ENCODE peak calls at places on chromosomes 2 and 18, in eight cellular contexts. S is pancreas; V is lung; F is spleen; N is tibial nerve; O is CD8-positive, alpha-beta T cell; G is sigmoid colon; K is transverse colon. M is an unnamed sample.

GRCh38 chr18:69992776-69993175 is 45.1 kb upstream of the CD226 start:
- DNase-seq in V (no peak), F (no peak), O (no peak), G (no peak), K (no peak), S (no peak), N (no peak), M (no peak)

GRCh38 chr2:200005675-200006074 is 50.3 kb downstream of the MAIP1 start:
- DNase-seq in N (no peak), S (no peak), G (no peak), K (no peak), V (no peak), F (no peak), O (no peak), M (no peak)

GRCh38 chr2:58562281-58562680 is 321.2 kb upstream of the FANCL start:
- DNase-seq in O (no peak), F (no peak), N (no peak), G (no peak), S (no peak), V (no peak), K (no peak), M (no peak)

GRCh38 chr18:36006997-36007396 is 34.5 kb downstream of the RMP24 start:
- DNase-seq in G (no peak), S (no peak), N (no peak), V (no peak), F (no peak), K (no peak), O (no peak), M (no peak)

GRCh38 chr2:8364668-8365067 is 317.2 kb upstream of the ID2 start:
- DNase-seq in N (no peak), V (no peak), G (no peak), O (no peak), K (peak; percentile 39), F (no peak), S (peak; percentile 61), M (no peak)

GRCh38 chr2:239600650-239601049 is 199.8 kb upstream of the HDAC4 start:
- DNase-seq in V (no peak), F (peak; percentile 32), G (peak; percentile 28), K (no peak), O (no peak), N (no peak), S (no peak), M (no peak)

GRCh38 chr2:134518101-134518500 is 200.7 kb downstream of the TMEM163 start:
- DNase-seq in V (no peak), O (no peak), F (no peak), K (no peak), N (no peak), G (no peak), S (no peak), M (no peak)

GRCh38 chr18:69691008-69691760 is 256.5 kb downstream of the CD226 start:
- DNase-seq in N (no peak), O (no peak), S (no peak), G (no peak), K (no peak), F (no peak), V (no peak), M (no peak)

GRCh38 chr2:71667256-71668182 is 214.2 kb downstream of the DYSF start:
- DNase-seq in F (peak; percentile 54), S (no peak), O (no peak), G (peak; percentile 60), V (peak; percentile 25), N (no peak), K (no peak), M (no peak)

GRCh38 chr2:190359896-190360376 is 16.5 kb downstream of the INPP1 start:
- DNase-seq in K (peak; percentile 55), N (peak; percentile 35), V (no peak), G (peak; percentile 81), S (peak; percentile 62), F (no peak), O (peak; percentile 3), M (peak; percentile 85)

GRCh38 chr2:174023591-174024523 is 58.7 kb upstream of the SP3 start:
- DNase-seq in F (peak; percentile 86), K (peak; percentile 48), O (no peak), S (peak; percentile 40), N (peak; percentile 57), V (peak; percentile 54), G (peak; percentile 85), M (peak; percentile 95)

GRCh38 chr2:18047114-18047695 is 168.7 kb downstream of the KCNS3 start:
- DNase-seq in O (no peak), N (no peak), V (no peak), K (no peak), S (no peak), G (no peak), F (no peak), M (no peak)

GRCh38 chr2:218899147-218899546 is 18.5 kb downstream of the WNT10A start:
- DNase-seq in F (no peak), S (no peak), K (no peak), G (no peak), V (no peak), O (no peak), N (no peak), M (no peak)

GRCh38 chr2:149612122-149612521 is 24.5 kb upstream of the MMADHC start:
- DNase-seq in N (no peak), S (no peak), G (no peak), V (no peak), F (no peak), K (no peak), O (no peak), M (peak; percentile 69)

GRCh38 chr2:236607471-236608307 is 38.1 kb downstream of the ACKR3 start:
- DNase-seq in S (peak; percentile 79), F (peak; percentile 44), N (no peak), K (no peak), G (no peak), V (no peak), O (no peak), M (peak; percentile 33)

GRCh38 chr2:30410217-30410616 is 36.8 kb upstream of the LCLAT1 start:
- DNase-seq in F (no peak), S (no peak), V (no peak), G (no peak), O (no peak), N (no peak), K (no peak), M (peak; percentile 83)

GRCh38 chr2:73297151-73297559 is 3.8 kb upstream of the EGR4 start:
- DNase-seq in G (no peak), F (no peak), O (no peak), V (no peak), K (no peak), N (no peak), S (no peak), M (no peak)

GRCh38 chr2:172597191-172597842 is 41.4 kb downstream of the PDK1 start:
- DNase-seq in K (no peak), G (no peak), O (no peak), V (no peak), N (no peak), S (no peak), F (no peak), M (no peak)

GRCh38 chr2:61090386-61090921 is 24.8 kb downstream of the SANBR start:
- DNase-seq in G (no peak), N (no peak), V (no peak), O (no peak), F (no peak), K (no peak), S (no peak), M (peak; percentile 28)

GRCh38 chr2:216881411-216881810 is 21.5 kb upstream of the TNP1 start:
- DNase-seq in V (no peak), G (no peak), K (no peak), N (no peak), O (no peak), F (no peak), S (no peak), M (no peak)

GRCh38 chr2:216880509-216881184 is 20.8 kb upstream of the TNP1 start:
- DNase-seq in O (no peak), K (peak; percentile 10), S (no peak), G (no peak), N (no peak), V (no peak), F (no peak), M (peak; percentile 15)

GRCh38 chr2:216878072-216878471 is 18.2 kb upstream of the TNP1 start:
- DNase-seq in G (no peak), F (no peak), N (no peak), O (no peak), S (no peak), V (no peak), K (no peak), M (no peak)

GRCh38 chr2:216877085-216877484 is 17.2 kb upstream of the TNP1 start:
- DNase-seq in F (no peak), G (no peak), N (no peak), V (no peak), S (no peak), K (no peak), O (no peak), M (peak; percentile 2)

DNA sequence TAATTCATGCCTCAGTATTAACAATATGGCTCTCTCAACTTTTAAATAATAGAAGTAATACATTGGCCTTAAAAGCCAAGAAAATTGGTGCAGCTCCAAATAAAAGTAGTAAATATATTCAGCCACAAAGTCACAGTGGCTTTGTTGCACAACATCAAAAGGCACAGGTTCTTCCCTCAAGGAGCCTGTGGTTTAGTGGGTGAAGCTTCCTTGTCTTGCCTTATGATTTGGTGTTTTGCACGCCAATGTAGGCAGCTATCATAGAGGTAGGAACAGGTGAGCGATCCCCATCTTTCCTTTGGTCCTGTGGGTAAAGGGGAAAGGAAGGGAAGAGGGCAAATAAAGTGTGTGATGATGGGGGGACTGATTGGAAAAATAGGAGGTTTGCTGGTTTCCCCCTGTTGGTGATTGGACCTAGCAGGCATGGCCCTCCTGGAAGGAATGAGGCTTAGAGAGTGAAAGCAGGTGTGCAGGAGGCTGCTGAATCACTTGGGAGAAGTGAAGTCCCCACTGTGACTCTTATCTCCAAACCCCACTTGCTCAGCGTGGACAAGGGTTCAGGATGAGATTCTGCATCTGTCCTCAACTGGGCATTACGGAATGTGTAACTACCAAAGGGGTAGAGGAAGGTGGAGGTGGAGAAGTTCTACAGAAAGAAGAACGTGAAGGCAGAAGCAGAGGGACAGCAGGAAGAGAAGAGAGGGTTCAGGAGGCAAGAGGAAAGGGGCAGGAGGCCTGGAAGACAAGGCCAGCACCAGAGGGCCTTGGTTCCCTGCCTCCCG is 20.1 kb upstream of the TNP1 start:
- DNase-seq in S (no peak), K (no peak), F (no peak), O (no peak), G (no peak), V (no peak), N (no peak), M (no peak)
- H3K4me3 ChIP-seq in S (no peak overlapping the region), K (no peak overlapping the region), F (no peak overlapping the region), O (no peak overlapping the region), G (no peak overlapping the region), V (no peak overlapping the region), N (no peak overlapping the region), M (no peak overlapping the region)

GRCh38 chr2:101442667-101443061 is 32.2 kb downstream of the RFX8 start:
- DNase-seq in O (no peak), F (no peak), G (no peak), K (no peak), S (no peak), V (no peak), N (no peak), M (no peak)
- TF ChIP-seq CTCF in O (no peak), F (no peak), G (no peak), K (no peak), S (no peak), V (no peak), N (no peak), M (no peak)

GRCh38 chr2:215434447-215435260 is 1.2 kb downstream of the FN1 start:
- DNase-seq in S (no peak), G (no peak), N (no peak), F (no peak), V (no peak), K (no peak), O (no peak), M (peak; percentile 48)
- H3K4me3 ChIP-seq in S (peak overlapping the region; percentile 54), G (peak overlapping the region; percentile 89), N (peak overlapping the region; percentile 65), F (no peak overlapping the region), V (no peak overlapping the region), K (peak overlapping the region; percentile 56), O (no peak overlapping the region), M (peak overlapping the region; percentile 91)

GRCh38 chr18:50610349-50610748 is 50.5 kb downstream of the MAPK4 start:
- DNase-seq in O (no peak), V (no peak), N (no peak), S (no peak), G (no peak), F (no peak), K (no peak), M (no peak)
- TF ChIP-seq CTCF in O (no peak), V (no peak), N (no peak), S (no peak), G (no peak), F (no peak), K (no peak), M (no peak)

M was measured in cardiac fibroblast.